ENCODE peak calls at places on chromosomes 5 and 9, in four cellular contexts. C is stomach, G is WERI-Rb-1, A is left lung. K is an unnamed sample.

GRCh38 chr9:14433293-14433818 is 119.4 kb upstream of the NFIB start:
- DNase-seq in C (no peak), G (no peak), A (no peak), K (no peak)

GRCh38 chr9:37511006-37511714 is 25.4 kb downstream of the POLR1E start:
- DNase-seq in C (no peak), G (peak), A (no peak), K (no peak)

GRCh38 chr9:110916361-110916760 is 121.9 kb downstream of the LPAR1 start:
- DNase-seq in C (no peak), G (no peak), A (no peak), K (no peak)

GRCh38 chr5:152246401-152246800 is 158.7 kb downstream of the NMUR2 start:
- DNase-seq in C (peak), G (no peak), A (no peak), K (peak)

GRCh38 chr5:4225741-4226140 is 630.1 kb downstream of the IRX1 start:
- DNase-seq in C (no peak), G (no peak), A (no peak), K (no peak)

GRCh38 chr5:99900302-99900811 is 634.8 kb upstream of the FAM174A start:
- DNase-seq in C (no peak), G (no peak), A (no peak), K (peak)

GRCh38 chr9:91113026-91113425 is 248.7 kb downstream of the AUH start:
- DNase-seq in C (no peak), G (no peak), A (no peak), K (no peak)

GRCh38 chr9:134660407-134660806 is 18.8 kb downstream of the COL5A1 start:
- DNase-seq in C (no peak), G (peak), A (no peak), K (no peak)

GRCh38 chr9:121886759-121887485 is 206.2 kb downstream of the TTLL11 start:
- DNase-seq in C (peak), G (no peak), A (no peak), K (no peak)

GRCh38 chr9:130847306-130848217 is 12.5 kb downstream of the ABL1 start:
- DNase-seq in C (peak), G (no peak), A (no peak), K (peak)

GRCh38 chr9:16356196-16356765 is 514.2 kb downstream of the BNC2 start:
- DNase-seq in C (no peak), G (no peak), A (no peak), K (no peak)

GRCh38 chr5:158648631-158649030 is 451.1 kb downstream of the EBF1 start:
- DNase-seq in C (no peak), G (no peak), A (no peak), K (no peak)

GRCh38 chr5:57749396-57749795 is 266.8 kb upstream of the ACTBL2 start:
- DNase-seq in C (no peak), G (no peak), A (no peak), K (peak)

GRCh38 chr9:38346811-38347735 is 45.4 kb upstream of the ALDH1B1 start:
- DNase-seq in C (no peak), G (no peak), A (no peak), K (no peak)

GRCh38 chr5:128201065-128201926 is 117.7 kb downstream of the SLC12A2 start:
- DNase-seq in C (peak), G (peak), A (peak), K (peak)

GRCh38 chr5:159951387-159951786 is 35.1 kb downstream of the ADRA1B start:
- DNase-seq in C (no peak), G (peak), A (no peak), K (no peak)

GRCh38 chr5:59034498-59035186 is 451.8 kb downstream of the RAB3C start:
- DNase-seq in C (no peak), G (peak), A (no peak), K (peak)

GRCh38 chr9:36898621-36899020 is 135.4 kb downstream of the PAX5 start:
- DNase-seq in C (no peak), G (no peak), A (no peak), K (no peak)

GRCh38 chr9:70420267-70421019 is 6.0 kb upstream of the KLF9 start:
- DNase-seq in C (peak), G (peak), A (peak), K (peak)

GRCh38 chr5:143739741-143740140 is 72.2 kb upstream of the HMHB1 start:
- DNase-seq in C (no peak), G (no peak), A (no peak), K (peak)

GRCh38 chr5:71456362-71456743 is 902 bp downstream of the BDP1 start:
- DNase-seq in C (no peak), G (no peak), A (no peak), K (peak)

GRCh38 chr5:178350361-178351220 is 118.0 kb upstream of the PHYKPL start:
- DNase-seq in C (no peak), G (no peak), A (no peak), K (no peak)

GRCh38 chr9:72753261-72753893 is 199.5 kb downstream of the ALDH1A1 start:
- DNase-seq in C (no peak), G (no peak), A (peak), K (peak)

GRCh38 chr5:164326219-164326618 is 820.8 kb downstream of the MAT2B start:
- DNase-seq in C (no peak), G (no peak), A (no peak), K (no peak)

GRCh38 chr9:128114326-128115186 is 13.0 kb downstream of the PTGES2 start:
- DNase-seq in C (peak), G (no peak), A (peak), K (no peak)

DNA sequence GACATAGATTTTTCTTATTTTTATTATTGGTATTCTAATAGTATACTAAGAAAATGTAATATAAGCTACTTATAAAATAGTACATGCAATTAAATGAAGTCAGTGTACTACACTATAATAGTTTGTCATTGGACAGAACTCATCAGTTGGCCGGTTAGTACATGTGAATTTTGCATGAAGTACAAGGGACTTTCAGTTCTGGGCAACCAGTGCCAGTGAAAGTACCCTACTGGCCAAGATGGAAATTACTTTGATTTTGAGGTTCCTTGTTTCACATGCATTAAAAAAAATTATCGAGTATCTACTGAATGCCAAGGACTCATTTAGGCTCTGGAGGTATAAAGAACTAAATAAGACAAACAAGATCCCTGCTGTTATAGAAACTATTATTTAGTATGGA is 213.4 kb upstream of the ELL2 start:
- DNase-seq in C (no peak), G (no peak), A (no peak), K (peak)
- TF ChIP-seq CTCF in C (no peak), G (peak), A (peak), K (peak)

DNA sequence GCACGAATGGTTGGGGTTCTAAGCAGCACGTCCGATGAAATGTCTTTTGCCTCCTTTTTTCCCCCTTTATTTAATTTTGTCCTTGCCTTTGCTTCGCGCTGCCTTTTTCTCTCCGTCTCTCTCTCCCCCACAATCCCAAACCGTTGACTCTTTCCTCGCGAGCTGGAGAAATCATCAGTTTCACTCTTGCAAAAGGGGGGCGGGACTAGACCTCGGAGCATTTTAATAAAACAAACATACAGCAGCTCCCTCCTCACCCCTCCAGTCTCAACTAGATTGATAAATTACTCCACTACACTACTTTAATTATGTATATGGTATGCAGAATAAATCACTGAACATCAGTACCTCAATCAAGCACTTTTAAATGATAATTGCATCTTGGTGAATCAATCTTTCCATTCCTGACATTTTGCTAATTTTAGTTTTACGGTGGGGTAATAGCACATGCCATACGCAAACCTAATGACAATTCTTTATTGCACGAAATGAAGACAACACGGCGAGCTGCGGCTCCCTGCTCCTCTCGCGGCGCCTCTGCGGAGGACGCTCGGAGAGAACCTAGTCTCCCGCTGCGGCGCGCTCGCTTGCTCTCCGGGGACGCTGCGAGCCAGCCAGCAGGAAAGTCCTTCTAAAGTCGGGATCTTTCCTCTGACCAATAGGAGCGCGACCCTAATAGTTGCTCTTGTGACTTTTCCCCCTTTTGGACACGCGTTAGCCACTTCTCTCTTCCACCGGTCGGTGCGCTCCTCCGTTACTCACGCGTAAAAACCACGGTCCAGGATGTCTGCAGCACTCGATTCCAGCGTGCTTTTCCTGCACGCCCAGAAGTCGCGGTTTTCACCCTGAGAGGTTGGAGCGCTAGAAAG is 816 bp upstream of the MEF2C start:
- DNase-seq in C (peak), G (peak), A (peak), K (peak)
- TF ChIP-seq CTCF in C (no peak), G (no peak), A (no peak), K (no peak)

DNA sequence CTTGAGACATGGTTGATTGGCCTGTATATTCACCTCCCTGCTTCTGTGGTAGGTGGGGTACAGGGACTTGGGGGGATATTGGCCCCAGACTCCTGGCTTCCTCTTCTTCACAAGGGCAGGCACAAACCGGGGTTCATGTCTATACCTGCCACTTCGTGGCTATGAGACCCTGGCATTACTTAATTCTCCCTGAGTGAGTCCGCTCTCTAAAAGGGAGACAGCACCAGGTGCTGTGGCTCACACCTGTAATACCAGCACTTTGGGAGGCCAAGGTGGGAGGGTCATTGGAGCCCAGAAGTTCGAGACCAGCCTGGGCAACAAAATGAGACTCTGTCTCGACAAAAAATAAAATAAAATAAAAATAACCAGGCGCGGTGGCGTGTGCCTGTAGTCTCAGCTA is 178.5 kb downstream of the GABBR2 start:
- DNase-seq in C (no peak), G (no peak), A (no peak), K (no peak)
- TF ChIP-seq CTCF in C (no peak), G (no peak), A (no peak), K (no peak)

GRCh38 chr5:170736966-170737365 is 46.6 kb upstream of the GABRP start:
- DNase-seq in C (no peak), G (no peak), A (no peak), K (no peak)
- TF ChIP-seq CTCF in C (no peak), G (no peak), A (no peak), K (no peak)

GRCh38 chr9:84226126-84226525 is 114.4 kb downstream of the SLC28A3 start:
- DNase-seq in C (no peak), G (no peak), A (no peak), K (no peak)

GRCh38 chr9:84230355-84231136 is 110.0 kb downstream of the SLC28A3 start:
- DNase-seq in C (no peak), G (peak), A (no peak), K (no peak)

GRCh38 chr9:84228130-84228735 is 112.3 kb downstream of the SLC28A3 start:
- DNase-seq in C (no peak), G (no peak), A (no peak), K (no peak)

GRCh38 chr9:84229186-84229585 is 111.4 kb downstream of the SLC28A3 start:
- DNase-seq in C (no peak), G (no peak), A (no peak), K (no peak)
- TF ChIP-seq CTCF in C (no peak), G (no peak), A (no peak), K (no peak)

DNA sequence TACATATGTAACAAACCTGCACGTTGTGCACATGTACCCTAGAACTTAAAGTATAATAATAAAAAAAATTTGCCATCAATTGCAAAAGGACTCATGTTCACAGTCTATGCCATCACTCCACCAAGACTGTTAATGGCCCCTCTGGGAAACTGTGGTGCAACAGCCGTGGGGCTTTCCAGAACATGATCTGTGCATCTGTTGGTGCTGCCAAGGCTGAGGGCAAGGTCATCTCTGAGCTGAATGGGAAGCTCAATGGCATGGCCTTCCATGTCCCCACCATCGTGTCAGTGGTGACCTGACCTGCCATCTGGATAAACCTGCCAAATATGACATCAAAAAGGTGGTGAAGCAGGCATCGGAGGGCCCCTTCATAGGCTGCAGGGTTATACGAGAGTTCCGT is 33.4 kb upstream of the AGXT2 start:
- DNase-seq in C (no peak), G (no peak), A (no peak), K (no peak)
- TF ChIP-seq CTCF in C (no peak), G (no peak), A (no peak), K (no peak)

GRCh38 chr9:87686520-87687090 is 39.3 kb upstream of the CTSL start:
- DNase-seq in C (no peak), G (no peak), A (peak), K (no peak)

GRCh38 chr9:87685431-87685830 is 40.5 kb upstream of the CTSL start:
- DNase-seq in C (no peak), G (no peak), A (no peak), K (no peak)

GRCh38 chr9:87685871-87686519 is 39.9 kb upstream of the CTSL start:
- DNase-seq in C (no peak), G (no peak), A (peak), K (peak)

GRCh38 chr9:87683751-87684626 is 41.9 kb upstream of the CTSL start:
- DNase-seq in C (no peak), G (no peak), A (peak), K (no peak)

DNA sequence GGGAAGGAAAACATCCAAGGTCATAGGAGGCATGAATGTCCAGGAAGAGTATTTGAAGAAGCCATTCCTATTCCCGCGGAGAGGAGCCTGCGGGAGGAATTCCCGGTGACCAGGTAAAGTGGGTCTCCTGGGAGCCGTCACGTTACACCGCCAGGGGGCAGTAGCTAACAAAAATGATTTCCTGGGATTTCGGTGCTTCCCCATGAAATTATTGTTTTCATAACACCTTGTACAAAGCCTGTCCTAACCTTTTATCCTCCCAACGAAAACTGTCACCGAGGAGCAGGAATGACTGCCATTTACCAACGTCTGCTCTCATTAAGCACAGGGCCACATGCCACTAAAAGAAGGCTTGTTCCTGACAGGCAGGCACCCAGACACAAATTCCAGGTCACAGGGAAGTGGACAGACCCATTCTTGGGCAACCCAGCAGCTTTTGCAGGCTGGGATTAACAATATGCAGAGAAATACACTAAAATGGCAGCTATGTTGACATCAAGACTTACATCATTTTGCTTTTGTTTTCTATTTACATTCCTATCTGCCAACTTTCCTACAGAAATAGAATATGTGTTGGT is 41.2 kb upstream of the CTSL start:
- DNase-seq in C (peak), G (peak), A (no peak), K (peak)
- TF ChIP-seq CTCF in C (no peak), G (peak), A (peak), K (peak)

GRCh38 chr9:3527653-3527960 is 1.8 kb upstream of the RFX3 start:
- DNase-seq in C (no peak), G (no peak), A (no peak), K (no peak)

GRCh38 chr9:3525088-3525835 is 539 bp downstream of the RFX3 start:
- DNase-seq in C (no peak), G (no peak), A (peak), K (no peak)

GRCh38 chr9:3525836-3526165 is at the start of gene RFX3:
- DNase-seq in C (peak), G (peak), A (peak), K (peak)

GRCh38 chr9:3526903-3527652 is 1.3 kb upstream of the RFX3 start:
- DNase-seq in C (no peak), G (peak), A (no peak), K (peak)

GRCh38 chr9:3526166-3526902 is 533 bp upstream of the RFX3 start:
- DNase-seq in C (peak), G (peak), A (peak), K (peak)
- TF ChIP-seq CTCF in C (no peak), G (no peak), A (peak), K (no peak)

GRCh38 chr9:125842215-125842614 is 95.0 kb downstream of the PBX3 start:
- DNase-seq in C (no peak), G (no peak), A (no peak), K (no peak)
- TF ChIP-seq CTCF in C (no peak), G (no peak), A (no peak), K (no peak)

DNA sequence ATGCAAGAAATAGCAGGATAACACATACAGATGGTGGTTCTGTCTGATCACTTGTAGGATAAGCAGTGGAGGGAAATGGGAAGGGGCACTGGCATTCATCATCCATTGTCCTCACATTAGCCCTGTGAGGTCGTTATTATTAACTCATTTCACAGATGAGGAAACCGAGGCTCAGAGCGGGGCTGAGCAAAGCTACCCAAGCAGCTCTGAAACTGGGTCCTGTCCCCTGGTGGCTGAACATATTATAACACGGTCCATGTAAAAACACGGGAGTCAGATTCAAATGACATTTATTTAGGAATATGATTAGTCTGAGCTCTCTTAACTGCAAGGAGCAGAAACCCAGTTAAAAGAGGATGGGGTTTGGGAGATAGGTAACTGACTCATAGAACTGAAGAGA is 43.1 kb downstream of the HRH2 start:
- DNase-seq in C (no peak), G (no peak), A (no peak), K (no peak)
- TF ChIP-seq CTCF in C (no peak), G (peak), A (no peak), K (no peak)

K was measured in epithelial cell of esophagus.